ENCODE peak calls at places on chromosome 18, in ten cellular contexts. O is NCI-H748 treated with DMSO at 0.1 percent for 48 hours; W is K562; C is activated CD4-positive, alpha-beta T cell treated with anti-CD3 and anti-CD28 coated beads, Interleukin-2, amount 50 U/mL, for 1 hour; Z is AG09319; G is iris pigment epithelial cell; T is activated naive CD4-positive, alpha-beta T cell treated with anti-CD3 and anti-CD28 coated beads, Interleukin-2, amount 50 U/mL, for 72 hours; J is Daoy; E is aorta; B is right cardiac atrium. I is an unnamed sample.

GRCh38 chr18:44826418-44827259 is 146.0 kb downstream of the SETBP1 start:
- DNase-seq in O (peak), W (no peak), C (no peak), Z (peak), G (peak), T (no peak), J (peak), E (no peak), B (peak), I (peak)

GRCh38 chr18:7926526-7926925 is 359.4 kb downstream of the PTPRM start:
- DNase-seq in O (peak), W (peak), C (no peak), Z (no peak), G (no peak), T (no peak), J (no peak), E (no peak), B (no peak), I (no peak)

GRCh38 chr18:11259421-11259820 is 110.1 kb upstream of the PIEZO2 start:
- DNase-seq in O (no peak), W (no peak), C (no peak), Z (no peak), G (no peak), T (no peak), J (peak), E (no peak), B (peak), I (no peak)

GRCh38 chr18:24189664-24190346 is 50.9 kb downstream of the CABYR start:
- DNase-seq in O (no peak), W (no peak), C (no peak), Z (no peak), G (no peak), T (no peak), J (no peak), E (no peak), B (no peak), I (no peak)

GRCh38 chr18:32760391-32760790 is 12.4 kb downstream of the KLHL14 start:
- DNase-seq in O (no peak), W (no peak), C (no peak), Z (no peak), G (no peak), T (no peak), J (no peak), E (no peak), B (no peak), I (no peak)

GRCh38 chr18:68494802-68495560 is 219.9 kb downstream of the TMX3 start:
- DNase-seq in O (no peak), W (no peak), C (no peak), Z (peak), G (peak), T (no peak), J (no peak), E (no peak), B (no peak), I (peak)

GRCh38 chr18:79953921-79954651 is 2.6 kb upstream of the SLC66A2 start:
- DNase-seq in O (no peak), W (no peak), C (no peak), Z (no peak), G (no peak), T (no peak), J (no peak), E (no peak), B (no peak), I (no peak)

GRCh38 chr18:79227617-79228016 is 158.4 kb downstream of the ATP9B start:
- DNase-seq in O (no peak), W (no peak), C (no peak), Z (no peak), G (no peak), T (no peak), J (no peak), E (no peak), B (no peak), I (no peak)

GRCh38 chr18:23629444-23629946 is 33.2 kb downstream of the ANKRD29 start:
- DNase-seq in O (peak), W (no peak), C (no peak), Z (no peak), G (no peak), T (no peak), J (no peak), E (no peak), B (no peak), I (no peak)

GRCh38 chr18:74281011-74281638 is 10.6 kb downstream of the CYB5A start:
- DNase-seq in O (no peak), W (no peak), C (no peak), Z (no peak), G (no peak), T (no peak), J (no peak), E (no peak), B (no peak), I (no peak)

GRCh38 chr18:51196116-51196810 is 1.2 kb downstream of the MEX3C start:
- DNase-seq in O (no peak), W (peak), C (peak), Z (no peak), G (peak), T (peak), J (no peak), E (peak), B (peak), I (no peak)

GRCh38 chr18:48629730-48630324 is 91.0 kb downstream of the CTIF start:
- DNase-seq in O (no peak), W (no peak), C (no peak), Z (peak), G (peak), T (no peak), J (peak), E (no peak), B (no peak), I (peak)